ENCODE peak calls at places on chromosomes 1 and 21, in five cellular contexts. B is upper lobe of left lung, X is A673, D is epithelial cell of esophagus, Q is fibroblast of mammary gland. H is an unnamed sample.

GRCh38 chr1:26278303-26278702 is 1.6 kb upstream of the SH3BGRL3 start:
- DNase-seq in B (no peak), X (no peak), D (peak), Q (peak), H (no peak)

GRCh38 chr1:43592974-43593683 is 56.8 kb upstream of the KDM4A start:
- DNase-seq in B (no peak), X (no peak), D (no peak), Q (no peak), H (no peak)

GRCh38 chr1:11847667-11848445 is at the start of gene NPPA:
- DNase-seq in B (no peak), X (no peak), D (no peak), Q (peak), H (no peak)

GRCh38 chr21:42220138-42220701 is 1.3 kb downstream of the ABCG1 start:
- DNase-seq in B (peak), X (peak), D (peak), Q (peak), H (peak)

GRCh38 chr21:44899768-44900558 is 20.7 kb downstream of the ITGB2 start:
- DNase-seq in B (no peak), X (no peak), D (no peak), Q (no peak), H (no peak)

GRCh38 chr21:17334478-17334877 is 178.4 kb upstream of the CXADR start:
- DNase-seq in B (no peak), X (no peak), D (no peak), Q (no peak), H (no peak)

GRCh38 chr1:150302338-150302737 is 8.7 kb downstream of the MRPS21 start:
- DNase-seq in B (no peak), X (no peak), D (no peak), Q (no peak), H (no peak)

GRCh38 chr1:151546006-151546925 is 6.2 kb downstream of the TUFT1 start:
- DNase-seq in B (no peak), X (no peak), D (no peak), Q (no peak), H (no peak)

GRCh38 chr1:40432644-40433385 is 17.5 kb upstream of the ZFP69B start:
- DNase-seq in B (no peak), X (no peak), D (no peak), Q (no peak), H (no peak)

GRCh38 chr1:180181048-180181447 is 26.4 kb downstream of the QSOX1 start:
- DNase-seq in B (no peak), X (peak), D (no peak), Q (peak), H (no peak)

GRCh38 chr1:207844374-207844773 is 66.6 kb downstream of the CD34 start:
- DNase-seq in B (no peak), X (no peak), D (peak), Q (peak), H (no peak)

GRCh38 chr1:31549807-31550620 is 26.3 kb upstream of the TINAGL1 start:
- DNase-seq in B (no peak), X (no peak), D (peak), Q (peak), H (no peak)
- H3K4me3 ChIP-seq in B (no peak), X (peak), D (peak), Q (no peak), H (no peak)

GRCh38 chr1:229895605-229896004 is 171.4 kb upstream of the GALNT2 start:
- DNase-seq in B (no peak), X (no peak), D (no peak), Q (no peak), H (no peak)
- H3K4me3 ChIP-seq in B (no peak), X (no peak), D (no peak), Q (no peak), H (no peak)

GRCh38 chr1:20343149-20343936 is 52.7 kb downstream of the VWA5B1 start:
- DNase-seq in B (no peak), X (peak), D (no peak), Q (no peak), H (no peak)
- H3K4me3 ChIP-seq in B (peak), X (no peak), D (no peak), Q (no peak), H (no peak)

GRCh38 chr1:186082235-186082937 is 292.7 kb downstream of the TPR start:
- DNase-seq in B (peak), X (peak), D (peak), Q (peak), H (peak)

GRCh38 chr1:186076006-186076405 is 299.0 kb downstream of the TPR start:
- DNase-seq in B (peak), X (peak), D (no peak), Q (no peak), H (no peak)

GRCh38 chr1:186079084-186079684 is 295.9 kb downstream of the TPR start:
- DNase-seq in B (no peak), X (no peak), D (peak), Q (no peak), H (no peak)

GRCh38 chr1:186073697-186074096 is 301.4 kb downstream of the TPR start:
- DNase-seq in B (no peak), X (no peak), D (no peak), Q (no peak), H (no peak)

GRCh38 chr1:186078245-186078644 is 296.8 kb downstream of the TPR start:
- DNase-seq in B (no peak), X (no peak), D (peak), Q (no peak), H (no peak)
- H3K4me3 ChIP-seq in B (no peak), X (no peak), D (no peak), Q (no peak), H (no peak)

GRCh38 chr1:164380893-164381292 is 178.1 kb upstream of the PBX1 start:
- DNase-seq in B (no peak), X (peak), D (no peak), Q (peak), H (no peak)
- H3K4me3 ChIP-seq in B (no peak), X (no peak), D (no peak), Q (no peak), H (no peak)

GRCh38 chr1:91015794-91016550 is 5.9 kb downstream of the ZNF644 start:
- DNase-seq in B (no peak), X (no peak), D (peak), Q (peak), H (no peak)
- H3K4me3 ChIP-seq in B (no peak), X (no peak), D (no peak), Q (no peak), H (no peak)

GRCh38 chr21:29390778-29391177 is 92.1 kb downstream of the BACH1 start:
- DNase-seq in B (no peak), X (peak), D (no peak), Q (peak), H (no peak)
- H3K4me3 ChIP-seq in B (no peak), X (no peak), D (no peak), Q (no peak), H (no peak)

GRCh38 chr1:100720751-100721150 is 1.2 kb downstream of the VCAM1 start:
- DNase-seq in B (no peak), X (no peak), D (no peak), Q (no peak), H (no peak)
- H3K4me3 ChIP-seq in B (no peak), X (no peak), D (no peak), Q (no peak), H (no peak)

GRCh38 chr1:221416723-221417122 is 325.2 kb downstream of the DUSP10 start:
- DNase-seq in B (no peak), X (no peak), D (peak), Q (no peak), H (no peak)
- H3K4me3 ChIP-seq in B (no peak), X (no peak), D (no peak), Q (no peak), H (no peak)